ENCODE peak calls at places on chromosomes 4 and X, in five cellular contexts. One of them, this sample, is unnamed.

GRCh38 chrX:1657367-1658082 is 42.7 kb downstream of the ASMT start:
- DNase-seq in AG10803: peak; percentile 35
- DNase-seq in bronchial epithelial cell: peak; percentile 41
- DNase-seq in astrocyte: peak; percentile 18
- DNase-seq in sigmoid colon: no peak
- DNase-seq in this sample: no peak

GRCh38 chr4:17280266-17280665 is 231.6 kb downstream of the QDPR start:
- DNase-seq in bronchial epithelial cell: no peak
- DNase-seq in astrocyte: no peak
- DNase-seq in AG10803: no peak
- DNase-seq in sigmoid colon: no peak
- DNase-seq in this sample: no peak

GRCh38 chr4:9833421-9833820 is 52.0 kb downstream of the DRD5 start:
- DNase-seq in sigmoid colon: no peak
- DNase-seq in astrocyte: no peak
- DNase-seq in AG10803: no peak
- DNase-seq in bronchial epithelial cell: no peak
- DNase-seq in this sample: no peak

GRCh38 chrX:17160971-17161370 is 214.0 kb upstream of the NHS start:
- DNase-seq in AG10803: no peak
- DNase-seq in astrocyte: no peak
- DNase-seq in sigmoid colon: no peak
- DNase-seq in bronchial epithelial cell: no peak
- DNase-seq in this sample: no peak

GRCh38 chr4:100312615-100313355 is 122.5 kb upstream of the DDIT4L start:
- DNase-seq in bronchial epithelial cell: no peak
- DNase-seq in sigmoid colon: no peak
- DNase-seq in astrocyte: no peak
- DNase-seq in AG10803: peak; percentile 43
- DNase-seq in this sample: no peak

GRCh38 chrX:150219374-150220185 is 143.5 kb upstream of the MAMLD1 start:
- DNase-seq in bronchial epithelial cell: peak; percentile 8
- DNase-seq in astrocyte: peak; percentile 38
- DNase-seq in sigmoid colon: no peak
- DNase-seq in AG10803: peak; percentile 72
- DNase-seq in this sample: peak; percentile 33

GRCh38 chrX:1239681-1240142 is 27.3 kb upstream of the CRLF2 start:
- DNase-seq in bronchial epithelial cell: no peak
- DNase-seq in AG10803: no peak
- DNase-seq in sigmoid colon: peak; percentile 84
- DNase-seq in astrocyte: no peak
- DNase-seq in this sample: no peak

GRCh38 chr4:88333741-88334405 is 44.8 kb upstream of the HERC6 start:
- DNase-seq in bronchial epithelial cell: peak; percentile 74
- DNase-seq in AG10803: peak; percentile 65
- DNase-seq in astrocyte: peak; percentile 20
- DNase-seq in sigmoid colon: no peak
- DNase-seq in this sample: no peak

GRCh38 chr4:52824603-52825310 is 37.4 kb upstream of the RASL11B start:
- DNase-seq in bronchial epithelial cell: no peak
- DNase-seq in AG10803: peak; percentile 76
- DNase-seq in sigmoid colon: no peak
- DNase-seq in astrocyte: peak; percentile 68
- DNase-seq in this sample: peak; percentile 91

GRCh38 chr4:109611045-109611616 is 51.1 kb downstream of the MCUB start:
- DNase-seq in astrocyte: peak; percentile 26
- DNase-seq in bronchial epithelial cell: no peak
- DNase-seq in AG10803: no peak
- DNase-seq in sigmoid colon: no peak
- DNase-seq in this sample: no peak

GRCh38 chr4:166924456-166924855 is 309.8 kb downstream of the SPOCK3 start:
- DNase-seq in astrocyte: no peak
- DNase-seq in sigmoid colon: no peak
- DNase-seq in bronchial epithelial cell: peak; percentile 88
- DNase-seq in AG10803: no peak
- DNase-seq in this sample: no peak

GRCh38 chr4:142354041-142354440 is 492.1 kb downstream of the INPP4B start:
- DNase-seq in AG10803: no peak
- DNase-seq in sigmoid colon: no peak
- DNase-seq in bronchial epithelial cell: no peak
- DNase-seq in astrocyte: peak; percentile 27
- DNase-seq in this sample: no peak

GRCh38 chr4:183492791-183493221 is 12.1 kb upstream of the ING2 start:
- DNase-seq in astrocyte: peak; percentile 35
- DNase-seq in sigmoid colon: no peak
- DNase-seq in AG10803: peak; percentile 76
- DNase-seq in bronchial epithelial cell: peak; percentile 93
- DNase-seq in this sample: no peak

GRCh38 chrX:67777148-67777547 is 233.3 kb downstream of the AR start:
- DNase-seq in bronchial epithelial cell: no peak
- DNase-seq in astrocyte: no peak
- DNase-seq in sigmoid colon: no peak
- DNase-seq in AG10803: no peak
- DNase-seq in this sample: no peak

GRCh38 chr4:68581382-68582338 is 5.5 kb upstream of the UGT2B17 start:
- DNase-seq in AG10803: no peak
- DNase-seq in sigmoid colon: no peak
- DNase-seq in bronchial epithelial cell: peak; percentile 55
- DNase-seq in astrocyte: no peak
- DNase-seq in this sample: no peak

GRCh38 chr4:16684083-16684482 is 214.4 kb downstream of the LDB2 start:
- DNase-seq in astrocyte: peak; percentile 64
- DNase-seq in sigmoid colon: no peak
- DNase-seq in bronchial epithelial cell: no peak
- DNase-seq in AG10803: peak; percentile 60
- DNase-seq in this sample: no peak

GRCh38 chr4:149511558-149512298 is 303.9 kb downstream of the IQCM start:
- DNase-seq in bronchial epithelial cell: no peak
- DNase-seq in sigmoid colon: no peak
- DNase-seq in astrocyte: no peak
- DNase-seq in AG10803: no peak
- DNase-seq in this sample: no peak

GRCh38 chrX:116824785-116825184 is 362.0 kb upstream of the CT83 start:
- DNase-seq in bronchial epithelial cell: no peak
- DNase-seq in astrocyte: no peak
- DNase-seq in AG10803: no peak
- DNase-seq in sigmoid colon: no peak
- DNase-seq in this sample: no peak

GRCh38 chr4:93828332-93828829 is at the start of gene ATOH1:
- DNase-seq in astrocyte: no peak
- DNase-seq in AG10803: no peak
- DNase-seq in bronchial epithelial cell: peak; percentile 44
- DNase-seq in sigmoid colon: no peak
- DNase-seq in this sample: no peak

GRCh38 chr4:1260418-1261106 is 11.6 kb upstream of the CTBP1 start:
- DNase-seq in sigmoid colon: no peak
- DNase-seq in astrocyte: no peak
- DNase-seq in AG10803: no peak
- DNase-seq in bronchial epithelial cell: no peak
- DNase-seq in this sample: no peak

GRCh38 chr4:66357316-66357715 is 687.0 kb upstream of the EPHA5 start:
- DNase-seq in bronchial epithelial cell: no peak
- DNase-seq in astrocyte: peak; percentile 72
- DNase-seq in sigmoid colon: no peak
- DNase-seq in AG10803: no peak
- DNase-seq in this sample: no peak

GRCh38 chr4:124708517-124709300 is 3.8 kb downstream of the ANKRD50 start:
- DNase-seq in astrocyte: peak; percentile 68
- DNase-seq in AG10803: peak; percentile 43
- DNase-seq in sigmoid colon: no peak
- DNase-seq in bronchial epithelial cell: no peak
- DNase-seq in this sample: no peak

GRCh38 chr4:184922301-184922700 is 96.0 kb upstream of the HELT start:
- DNase-seq in AG10803: no peak
- DNase-seq in astrocyte: no peak
- DNase-seq in sigmoid colon: no peak
- DNase-seq in bronchial epithelial cell: no peak
- DNase-seq in this sample: no peak

GRCh38 chr4:125314676-125315570 is at the start of gene FAT4:
- DNase-seq in astrocyte: peak; percentile 97
- DNase-seq in AG10803: peak; percentile 99
- DNase-seq in bronchial epithelial cell: peak; percentile 86
- DNase-seq in sigmoid colon: peak; percentile 98
- DNase-seq in this sample: peak; percentile 93

GRCh38 chrX:95762716-95763115 is 921.9 kb upstream of the DIAPH2 start:
- DNase-seq in astrocyte: no peak
- DNase-seq in sigmoid colon: no peak
- DNase-seq in bronchial epithelial cell: no peak
- DNase-seq in AG10803: no peak
- DNase-seq in this sample: no peak

GRCh38 chrX:1451251-1451675 is 1.4 kb downstream of the ASMTL start:
- DNase-seq in astrocyte: no peak
- DNase-seq in sigmoid colon: peak; percentile 66
- DNase-seq in bronchial epithelial cell: no peak
- DNase-seq in AG10803: no peak
- DNase-seq in this sample: no peak

GRCh38 chr4:153535735-153536494 is 69.8 kb downstream of the TMEM131L start:
- DNase-seq in bronchial epithelial cell: no peak
- DNase-seq in sigmoid colon: no peak
- DNase-seq in astrocyte: no peak
- DNase-seq in AG10803: peak; percentile 62
- DNase-seq in this sample: no peak

GRCh38 chrX:75746891-75747639 is 38.0 kb downstream of the MAGEE2 start:
- DNase-seq in bronchial epithelial cell: no peak
- DNase-seq in AG10803: peak; percentile 15
- DNase-seq in sigmoid colon: no peak
- DNase-seq in astrocyte: no peak
- DNase-seq in this sample: no peak

GRCh38 chr4:163941221-163941865 is 446.9 kb downstream of the TMA16 start:
- DNase-seq in AG10803: no peak
- DNase-seq in bronchial epithelial cell: peak; percentile 84
- DNase-seq in astrocyte: peak; percentile 8
- DNase-seq in sigmoid colon: no peak
- DNase-seq in this sample: no peak

GRCh38 chrX:34341258-34341657 is 209.1 kb upstream of the FAM47A start:
- DNase-seq in astrocyte: no peak
- DNase-seq in sigmoid colon: no peak
- DNase-seq in AG10803: no peak
- DNase-seq in bronchial epithelial cell: peak; percentile 20
- DNase-seq in this sample: no peak

DNA sequence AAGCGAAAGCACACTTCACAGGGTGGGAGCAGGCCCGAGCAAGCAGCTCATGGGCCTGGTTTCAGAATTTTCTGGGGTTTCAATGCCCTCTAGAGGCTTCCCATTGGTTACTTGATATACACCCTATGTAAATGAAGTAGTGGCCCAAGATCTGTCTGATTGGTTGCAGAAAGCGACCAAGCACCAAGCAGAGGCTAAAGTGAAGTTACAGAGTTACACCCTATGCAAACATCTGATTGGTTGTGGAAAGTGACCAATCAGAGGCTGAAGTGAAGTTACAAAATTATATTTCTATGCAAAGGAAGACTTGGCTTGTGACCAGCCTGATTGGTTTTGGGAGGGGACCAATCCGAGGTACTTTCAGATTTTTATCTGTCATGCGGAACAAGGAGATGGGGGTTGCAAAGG is 8.2 kb downstream of the FHIP1A start:
- DNase-seq in AG10803: no peak
- DNase-seq in bronchial epithelial cell: peak; percentile 80
- DNase-seq in sigmoid colon: no peak
- DNase-seq in astrocyte: peak; percentile 17
- DNase-seq in this sample: no peak
- H3K4me3 ChIP-seq in AG10803: no peak overlapping the region
- H3K4me3 ChIP-seq in bronchial epithelial cell: peak overlapping the region; percentile 10
- H3K4me3 ChIP-seq in sigmoid colon: no peak overlapping the region
- H3K4me3 ChIP-seq in astrocyte: no peak overlapping the region
- H3K4me3 ChIP-seq in this sample: no peak overlapping the region

DNA sequence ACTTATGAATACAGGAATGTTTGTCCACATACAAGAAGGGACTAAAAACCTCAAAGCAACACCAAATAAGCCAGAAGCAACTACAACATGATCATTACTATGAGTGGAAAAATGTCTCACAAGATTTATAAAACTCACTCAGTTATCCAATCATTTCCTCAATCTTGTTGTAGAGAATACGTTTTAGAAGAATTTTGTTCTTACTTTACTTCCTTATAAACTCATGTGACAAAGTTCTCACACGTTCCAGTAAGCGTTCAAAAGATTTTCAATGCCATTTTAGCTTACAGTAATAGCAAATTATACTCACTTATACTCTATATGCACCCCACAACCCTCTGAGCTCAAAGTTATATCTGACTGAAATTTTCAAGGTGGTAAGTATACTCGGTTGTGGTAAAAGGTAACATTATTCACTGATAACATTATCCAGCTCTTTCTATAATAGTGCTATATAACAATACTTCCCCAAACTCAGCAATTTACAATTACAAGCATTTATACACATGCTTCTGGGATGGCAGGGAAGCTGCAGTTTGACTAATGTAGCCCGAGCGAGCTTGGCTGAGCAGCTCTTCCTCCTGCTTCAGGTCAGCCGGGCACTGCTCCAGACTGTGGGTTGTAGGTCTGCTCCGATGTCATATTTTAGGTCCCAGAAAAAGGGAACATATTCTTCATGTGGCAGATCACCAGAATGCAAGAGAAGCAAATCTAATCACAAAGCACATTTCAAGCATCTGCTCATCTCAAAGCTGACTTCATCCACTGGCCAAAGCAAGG is 226.3 kb downstream of the RCHY1 start:
- DNase-seq in bronchial epithelial cell: no peak
- DNase-seq in sigmoid colon: no peak
- DNase-seq in AG10803: no peak
- DNase-seq in astrocyte: no peak
- DNase-seq in this sample: no peak
- TF ChIP-seq CTCF in bronchial epithelial cell: no peak
- TF ChIP-seq CTCF in sigmoid colon: no peak
- TF ChIP-seq CTCF in AG10803: no peak
- TF ChIP-seq CTCF in astrocyte: no peak
- TF ChIP-seq CTCF in this sample: no peak

GRCh38 chr4:98997176-98997575 is 1.7 kb downstream of the METAP1 start:
- DNase-seq in bronchial epithelial cell: peak; percentile 64
- DNase-seq in sigmoid colon: no peak
- DNase-seq in astrocyte: no peak
- DNase-seq in AG10803: no peak
- DNase-seq in this sample: no peak
- H3K4me3 ChIP-seq in bronchial epithelial cell: no peak overlapping the region
- H3K4me3 ChIP-seq in sigmoid colon: no peak overlapping the region
- H3K4me3 ChIP-seq in astrocyte: no peak overlapping the region
- H3K4me3 ChIP-seq in AG10803: no peak overlapping the region
- H3K4me3 ChIP-seq in this sample: no peak overlapping the region

DNA sequence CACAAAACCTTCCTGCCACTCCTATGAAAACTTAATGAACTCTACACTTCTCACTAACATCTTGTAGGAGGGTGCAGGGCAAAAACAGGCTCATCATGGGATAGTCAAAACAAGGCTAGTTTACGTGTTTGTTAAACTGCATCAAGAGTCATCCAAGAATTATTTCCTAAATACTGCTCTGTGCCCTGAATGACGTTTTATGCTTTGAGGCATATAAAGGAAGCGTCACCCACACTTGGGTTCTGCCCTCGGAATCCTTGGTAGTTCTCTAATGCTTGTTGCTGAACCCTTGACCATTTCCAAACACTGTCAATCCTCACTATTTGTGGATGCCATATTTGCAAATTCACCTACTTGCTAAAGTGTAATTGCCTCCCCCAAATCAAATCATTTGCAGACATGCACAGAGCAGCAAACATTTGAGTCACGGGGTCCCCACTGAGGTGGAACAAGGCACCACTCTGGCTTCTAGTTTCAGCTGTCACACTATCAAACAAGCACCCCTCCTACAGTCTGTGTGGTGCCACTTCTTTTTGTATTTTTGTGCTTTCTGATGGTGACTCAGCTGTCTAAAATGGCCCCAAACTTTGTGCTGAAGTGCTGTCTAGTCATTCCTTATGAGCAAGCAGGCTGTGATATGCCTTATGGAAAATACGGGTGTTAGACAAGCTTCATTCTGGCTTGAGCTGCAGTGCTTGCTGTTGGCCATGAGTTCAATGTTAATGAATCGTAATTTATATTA is 15.5 kb downstream of the IGFBP7 start:
- DNase-seq in astrocyte: peak; percentile 85
- DNase-seq in AG10803: peak; percentile 58
- DNase-seq in sigmoid colon: no peak
- DNase-seq in bronchial epithelial cell: peak; percentile 57
- DNase-seq in this sample: no peak
- TF ChIP-seq CTCF in astrocyte: peak; percentile 7
- TF ChIP-seq CTCF in AG10803: peak; percentile 31
- TF ChIP-seq CTCF in sigmoid colon: no peak
- TF ChIP-seq CTCF in bronchial epithelial cell: no peak
- TF ChIP-seq CTCF in this sample: no peak

This sample was measured in retinal pigment epithelial cell.